ENCODE peak calls at places on chromosome 16, in four cellular contexts. A is heart left ventricle, J is prostate gland, D is fibroblast of lung. G is an unnamed sample.

GRCh38 chr16:51971184-51971583 is 575.8 kb downstream of the TOX3 start:
- DNase-seq in D (no peak), J (no peak), A (no peak), G (peak)

GRCh38 chr16:6375471-6376075 is 957.1 kb upstream of the RBFOX1 start:
- DNase-seq in D (no peak), A (no peak), J (no peak), G (no peak)

GRCh38 chr16:1158456-1159324 is 5.8 kb downstream of the CACNA1H start:
- DNase-seq in A (peak), D (peak), J (no peak), G (no peak)

GRCh38 chr16:75024591-75024990 is 25.8 kb downstream of the ZNRF1 start:
- DNase-seq in D (no peak), A (no peak), J (no peak), G (no peak)

GRCh38 chr16:50021509-50021908 is 3.5 kb upstream of the CNEP1R1 start:
- DNase-seq in J (no peak), A (no peak), D (no peak), G (no peak)

GRCh38 chr16:89912143-89912542 is 6.5 kb upstream of the MC1R start:
- DNase-seq in D (no peak), A (no peak), J (no peak), G (no peak)

GRCh38 chr16:84497418-84497817 is 7.0 kb downstream of the MEAK7 start:
- DNase-seq in A (no peak), J (no peak), D (no peak), G (no peak)

GRCh38 chr16:31333686-31334649 is 21.0 kb upstream of the ITGAX start:
- DNase-seq in J (no peak), D (no peak), A (no peak), G (peak)

GRCh38 chr16:76459111-76459510 is 181.9 kb downstream of the CNTNAP4 start:
- DNase-seq in J (no peak), A (no peak), D (no peak), G (no peak)

GRCh38 chr16:832652-833336 is 32.3 kb upstream of the GNG13 start:
- DNase-seq in A (no peak), J (no peak), D (no peak), G (no peak)

GRCh38 chr16:19765860-19766553 is 47.9 kb downstream of the IQCK start:
- DNase-seq in D (no peak), J (peak), A (peak), G (no peak)

GRCh38 chr16:4052801-4053662 is 63.2 kb downstream of the ADCY9 start:
- DNase-seq in D (peak), J (peak), A (peak), G (no peak)

GRCh38 chr16:49932943-49933342 is 77.0 kb upstream of the ZNF423 start:
- DNase-seq in A (peak), J (no peak), D (peak), G (no peak)

GRCh38 chr16:80317132-80318098 is 223.4 kb upstream of the DYNLRB2 start:
- DNase-seq in J (no peak), A (no peak), D (no peak), G (no peak)

GRCh38 chr16:81861503-81861902 is 82.4 kb downstream of the PLCG2 start:
- DNase-seq in J (no peak), A (no peak), D (no peak), G (peak)

GRCh38 chr16:82629441-82630027 is 2.8 kb downstream of the CDH13 start:
- DNase-seq in A (no peak), D (peak), J (peak), G (peak)

GRCh38 chr16:85759631-85760419 is 8.9 kb upstream of the C16orf74 start:
- DNase-seq in D (no peak), J (no peak), A (peak), G (no peak)
- TF ChIP-seq CTCF in D (peak), J (no peak), A (no peak), G (peak)

DNA sequence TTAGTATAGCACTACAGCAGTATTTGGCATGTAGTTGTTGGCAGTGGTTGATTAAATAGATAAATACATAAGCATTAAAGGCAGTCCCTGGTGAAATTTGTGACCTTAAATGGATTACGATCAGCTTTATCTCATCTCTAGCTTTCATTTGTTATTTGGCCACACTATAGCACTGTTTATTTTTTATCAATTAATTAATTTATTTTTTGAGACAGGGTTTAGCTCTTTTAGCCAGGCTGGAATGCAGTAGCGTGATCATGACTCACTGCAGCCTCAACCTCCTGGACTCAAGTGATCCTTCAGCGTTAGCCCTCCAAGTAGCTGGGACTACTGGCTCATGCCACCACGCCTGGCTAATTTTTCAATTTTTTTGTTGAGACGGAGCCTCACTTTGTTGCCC is 18.7 kb upstream of the ARHGAP17 start:
- DNase-seq in A (no peak), J (no peak), D (peak), G (no peak)
- H3K27ac ChIP-seq in A (no peak), J (no peak), D (peak), G (peak)

GRCh38 chr16:66547101-66547989 is 2.6 kb downstream of the TK2 start:
- DNase-seq in D (no peak), J (no peak), A (no peak), G (no peak)

GRCh38 chr16:66548868-66549267 is 1.1 kb downstream of the TK2 start:
- DNase-seq in J (no peak), A (no peak), D (no peak), G (no peak)

GRCh38 chr16:66551362-66551761 is 1.0 kb upstream of the CKLF start:
- DNase-seq in J (no peak), D (peak), A (no peak), G (no peak)

GRCh38 chr16:66548068-66548467 is 1.9 kb downstream of the TK2 start:
- DNase-seq in A (no peak), J (no peak), D (no peak), G (no peak)

GRCh38 chr16:66549284-66550131 is at the start of gene TK2:
- DNase-seq in A (peak), J (peak), D (peak), G (peak)
- TF ChIP-seq CTCF in A (no peak), J (no peak), D (no peak), G (peak)

DNA sequence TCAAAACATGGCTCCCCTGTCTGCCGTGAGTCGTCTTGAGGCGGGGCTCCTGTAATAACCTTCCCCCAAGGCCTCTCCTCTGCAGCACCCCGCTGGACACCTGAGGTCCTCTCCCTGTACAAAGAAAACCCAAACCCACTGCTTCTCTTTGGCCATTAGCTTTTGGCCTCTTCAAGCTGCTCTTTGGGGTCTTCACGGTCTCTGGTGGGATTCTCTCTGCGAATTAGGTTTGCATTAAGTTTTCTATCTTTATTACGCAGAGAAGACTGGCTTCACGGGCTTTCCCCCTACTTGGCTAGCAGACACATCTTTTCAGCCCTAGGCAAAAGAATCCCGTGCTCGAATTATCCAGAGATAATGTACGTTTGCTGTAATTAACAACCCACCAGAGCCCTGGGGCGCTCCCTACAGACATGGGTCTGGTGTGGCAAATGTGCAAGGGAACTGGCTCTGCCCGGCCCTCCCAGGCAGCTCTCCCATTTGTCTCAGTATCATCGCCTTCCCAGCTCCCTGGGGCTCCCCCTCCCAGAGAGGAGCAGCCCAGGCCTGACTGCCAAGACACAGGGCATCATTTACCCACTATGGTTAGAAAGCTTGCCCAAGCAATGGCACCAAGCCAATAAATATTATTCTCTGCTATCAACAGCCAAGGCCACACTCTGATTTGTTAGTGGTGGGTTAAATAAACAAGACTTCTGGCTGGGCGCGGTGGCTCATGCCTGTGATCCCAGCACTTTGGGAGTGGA is 24.7 kb upstream of the KLHDC4 start:
- DNase-seq in A (peak), J (no peak), D (no peak), G (peak)
- H3K27ac ChIP-seq in A (peak), J (no peak), D (peak), G (peak)

DNA sequence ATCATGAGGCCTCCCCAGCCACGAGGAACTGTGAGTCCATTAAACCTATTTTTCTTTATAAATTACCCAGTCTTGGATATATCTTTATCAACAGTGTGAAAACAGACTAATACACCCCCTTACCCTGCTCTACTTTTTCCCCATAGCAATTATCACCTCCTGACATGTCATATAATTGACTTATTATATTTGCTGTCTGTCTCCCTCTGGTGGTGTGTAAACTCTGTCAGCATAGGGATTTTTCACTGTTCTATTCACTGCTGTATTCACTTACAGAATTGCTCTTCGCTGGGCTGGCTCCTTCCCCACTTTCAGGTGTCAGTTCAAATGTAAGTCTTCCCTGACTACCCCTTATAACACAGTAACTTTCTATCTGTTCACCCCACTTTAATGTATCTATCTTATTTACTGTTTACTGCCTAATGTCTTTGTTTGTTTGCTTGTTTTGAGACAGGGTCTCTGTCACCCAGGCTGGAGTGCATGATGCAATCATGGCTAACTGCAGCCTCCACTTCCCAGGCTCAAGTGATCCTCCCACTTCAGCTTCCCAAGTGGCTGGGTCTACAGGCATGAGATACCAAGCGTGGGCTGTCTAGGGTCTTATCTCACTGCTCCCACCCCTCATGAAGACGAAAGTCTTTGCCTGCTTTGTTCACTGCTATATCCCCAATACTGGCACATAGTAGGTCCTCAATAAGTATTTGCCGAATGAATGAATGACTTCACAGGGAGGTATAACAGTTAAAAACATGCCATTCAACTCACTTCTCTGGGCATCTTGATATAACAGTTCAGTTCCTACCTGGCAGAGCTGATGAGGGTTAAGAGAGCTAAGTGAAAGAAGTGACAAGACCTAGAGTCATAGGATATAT is 52.4 kb upstream of the CDH3 start:
- DNase-seq in D (no peak), J (no peak), A (no peak), G (peak)
- TF ChIP-seq CTCF in D (no peak), J (no peak), A (no peak), G (no peak)

GRCh38 chr16:23149993-23150364 is 727 bp upstream of the USP31 start:
- DNase-seq in D (no peak), A (no peak), J (no peak), G (no peak)
- H3K27ac ChIP-seq in D (no peak), A (peak), J (peak), G (peak)

GRCh38 chr16:12674096-12674495 is 129.6 kb downstream of the CPPED1 start:
- DNase-seq in J (no peak), D (peak), A (no peak), G (no peak)
- TF ChIP-seq CTCF in J (no peak), D (no peak), A (no peak), G (no peak)

DNA sequence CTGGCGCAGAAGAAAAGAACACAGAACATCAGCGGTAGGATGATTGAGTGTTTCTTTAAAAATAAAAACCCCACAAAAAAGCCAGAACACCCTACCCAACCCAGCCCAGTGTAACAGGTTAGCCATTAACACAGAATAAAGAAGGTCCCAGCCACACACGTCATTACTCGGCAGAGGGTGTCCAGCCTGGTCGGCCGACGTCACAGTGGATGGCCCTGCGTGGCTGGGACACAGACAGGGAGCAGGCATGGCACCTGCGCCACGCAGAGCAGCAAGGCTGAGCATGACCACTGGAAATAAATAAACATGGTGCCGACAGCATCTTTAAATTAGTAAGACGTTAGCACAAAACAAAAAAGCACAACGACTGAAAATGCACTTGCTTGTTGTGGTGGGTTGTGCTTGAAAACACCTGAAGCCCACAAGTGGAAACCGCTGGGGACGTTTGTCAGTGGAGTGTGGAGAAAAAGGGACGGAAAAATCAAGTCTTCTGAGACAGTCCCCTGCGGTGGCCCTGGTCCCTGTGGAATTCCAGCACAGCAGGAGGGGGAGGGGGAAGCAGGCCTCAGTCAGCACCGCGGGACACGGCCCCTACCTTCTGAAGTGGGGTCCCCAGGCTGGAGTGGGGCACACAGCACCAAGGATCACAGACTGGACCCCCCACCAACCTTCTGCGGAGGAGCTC is 39.2 kb downstream of the SLC7A5 start:
- DNase-seq in D (no peak), J (no peak), A (no peak), G (no peak)
- H3K27ac ChIP-seq in D (no peak), J (no peak), A (no peak), G (peak)

GRCh38 chr16:66932076-66932475 is 2.1 kb downstream of the CIAO2B start:
- DNase-seq in D (no peak), J (no peak), A (no peak), G (no peak)

GRCh38 chr16:66933776-66934137 is 445 bp downstream of the CIAO2B start:
- DNase-seq in A (no peak), D (no peak), J (no peak), G (peak)

GRCh38 chr16:66935319-66936011 is at the start of gene CES2:
- DNase-seq in A (peak), J (peak), D (peak), G (peak)

GRCh38 chr16:66936462-66936861 is 1.1 kb downstream of the CES2 start:
- DNase-seq in D (no peak), A (peak), J (no peak), G (no peak)

GRCh38 chr16:66934138-66934838 is at the start of gene CIAO2B:
- DNase-seq in D (peak), A (peak), J (peak), G (peak)
- TF ChIP-seq CTCF in D (no peak), A (no peak), J (no peak), G (no peak)